ENCODE peak calls at places on chromosomes 2 and 18, in seven cellular contexts. Y, E, J, S, Z, L and A are unnamed samples. For H3K4me1, the result is how much of the 10 kb centered on the place peaks cover.

GRCh38 chr18:32906506-32907214 is 133.8 kb upstream of the KLHL14 start:
- DNase-seq in Y (no peak), E (no peak), J (no peak), S (no peak), Z (peak), L (no peak), A (no peak)

GRCh38 chr18:6488956-6489355 is 74.2 kb upstream of the L3MBTL4 start:
- DNase-seq in Y (no peak), E (no peak), J (no peak), S (peak), Z (no peak), L (no peak), A (no peak)

GRCh38 chr2:167005096-167005495 is 116.8 kb downstream of the XIRP2 start:
- DNase-seq in Y (no peak), E (no peak), J (no peak), S (peak), Z (no peak), L (no peak), A (no peak)

GRCh38 chr2:18422416-18423165 is 137.9 kb downstream of the RDH14 start:
- DNase-seq in Y (no peak), E (no peak), J (no peak), S (no peak), Z (no peak), L (no peak), A (no peak)

GRCh38 chr2:43228782-43229659 is 2.6 kb upstream of the ZFP36L2 start:
- DNase-seq in Y (peak), E (no peak), J (peak), S (no peak), Z (no peak), L (no peak), A (no peak)

GRCh38 chr18:24364177-24364576 is 33.4 kb downstream of the OSBPL1A start:
- DNase-seq in Y (no peak), E (no peak), J (no peak), S (no peak), Z (peak), L (no peak), A (no peak)

GRCh38 chr18:76903386-76903785 is 81.0 kb downstream of the ZNF236 start:
- DNase-seq in Y (no peak), E (no peak), J (no peak), S (no peak), Z (no peak), L (no peak), A (no peak)

GRCh38 chr2:127080226-127080940 is 26.6 kb downstream of the BIN1 start:
- DNase-seq in Y (no peak), E (no peak), J (peak), S (no peak), Z (no peak), L (peak), A (no peak)

GRCh38 chr2:140797718-140798117 is 1333.1 kb downstream of the LRP1B start:
- DNase-seq in Y (no peak), E (no peak), J (no peak), S (no peak), Z (no peak), L (no peak), A (no peak)

GRCh38 chr2:149598014-149598395 is 10.4 kb upstream of the MMADHC start:
- DNase-seq in Y (no peak), E (no peak), J (no peak), S (peak), Z (no peak), L (peak), A (no peak)

GRCh38 chr18:61388010-61388409 is 54.8 kb downstream of the CDH20 start:
- DNase-seq in Y (no peak), E (no peak), J (no peak), S (peak), Z (no peak), L (no peak), A (peak)

GRCh38 chr2:237222178-237222577 is 136.5 kb downstream of the COPS8 start:
- DNase-seq in Y (no peak), E (no peak), J (no peak), S (peak), Z (no peak), L (no peak), A (no peak)

GRCh38 chr18:5747678-5748077 is 147.6 kb downstream of the TMEM200C start:
- DNase-seq in Y (no peak), E (no peak), J (no peak), S (no peak), Z (no peak), L (no peak), A (no peak)

GRCh38 chr2:189298481-189298880 is 118.9 kb upstream of the COL5A2 start:
- DNase-seq in Y (no peak), E (no peak), J (no peak), S (peak), Z (no peak), L (no peak), A (no peak)

GRCh38 chr2:202758638-202759037 is 112.9 kb downstream of the ICA1L start:
- DNase-seq in Y (no peak), E (no peak), J (no peak), S (no peak), Z (no peak), L (no peak), A (no peak)

DNA sequence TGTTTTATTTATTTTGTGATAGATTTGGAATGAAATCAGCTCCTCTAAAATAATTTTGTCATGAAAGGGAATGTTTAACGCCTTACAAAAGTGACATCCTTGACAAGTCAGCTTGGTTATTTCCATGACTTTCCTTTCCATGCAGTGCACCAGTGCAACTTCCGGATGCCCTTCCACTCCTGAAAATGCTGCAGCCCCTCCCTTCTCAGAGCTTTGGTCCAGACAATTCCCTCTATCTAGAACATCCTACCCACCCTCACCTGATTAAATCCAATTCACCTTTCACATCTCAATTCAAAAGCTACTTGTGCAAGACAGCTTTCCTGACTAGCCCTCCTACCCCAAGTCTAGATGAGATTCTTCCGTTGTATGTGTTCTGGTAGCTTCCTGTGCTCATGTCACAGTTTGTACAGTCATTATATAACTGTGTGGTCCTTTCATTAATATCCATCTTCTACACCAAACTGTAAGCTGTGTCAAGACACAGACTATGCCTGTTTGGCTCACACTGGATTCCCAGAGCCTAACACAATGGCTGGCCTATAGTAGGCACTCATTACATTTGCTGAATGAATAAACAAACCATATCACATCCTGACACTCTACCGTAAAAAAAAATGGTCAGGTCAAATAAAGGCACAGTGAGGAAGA is 72.7 kb downstream of the ANKRD44 start:
- DNase-seq in Y (no peak), E (no peak), J (no peak), S (no peak), Z (no peak), L (no peak), A (no peak)
- H3K27ac ChIP-seq in Y (no peak), E (no peak), J (peak), S (no peak), Z (no peak), L (no peak), A (no peak)

GRCh38 chr2:60823694-60824305 is 57.6 kb upstream of the REL start:
- DNase-seq in Y (no peak), E (no peak), J (no peak), S (no peak), Z (no peak), L (no peak), A (no peak)
- H3K4me1 ChIP-seq in Y (under half), E (under half), J (under half), S (under half), Z (under half), L (under half), A (under half)

DNA sequence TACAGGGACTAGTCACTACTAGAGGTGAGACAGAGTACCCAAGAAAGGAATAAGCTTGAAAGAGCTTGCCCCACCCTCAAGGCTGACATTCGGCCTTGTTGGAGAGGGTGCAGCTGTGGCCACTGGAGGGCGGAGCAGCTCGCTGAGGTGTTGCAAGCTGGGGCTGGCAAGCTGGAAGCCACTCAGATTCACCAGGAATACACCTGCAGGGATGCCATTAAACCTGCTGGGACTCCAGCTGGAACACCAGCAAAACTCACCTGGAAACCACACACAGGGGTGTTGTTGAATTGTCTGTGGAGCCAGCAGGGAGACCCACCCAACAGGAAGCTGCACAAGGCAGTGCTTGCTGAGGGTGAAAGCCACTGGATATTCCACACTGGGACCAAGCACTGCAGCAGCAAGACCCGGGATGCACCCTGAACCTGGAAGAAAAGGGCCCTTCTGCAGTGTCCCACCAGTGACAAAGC is 26.1 kb downstream of the KCTD18 start:
- DNase-seq in Y (no peak), E (no peak), J (no peak), S (peak), Z (peak), L (peak), A (no peak)
- TF ChIP-seq CTCF in Y (no peak), E (peak), J (no peak), S (peak), Z (peak), L (peak), A (no peak)

GRCh38 chr2:108297436-108298141 is 8.9 kb downstream of the SULT1C2 start:
- DNase-seq in Y (no peak), E (no peak), J (no peak), S (peak), Z (no peak), L (no peak), A (no peak)
- H3K27ac ChIP-seq in Y (no peak), E (no peak), J (no peak), S (no peak), Z (no peak), L (no peak), A (no peak)

GRCh38 chr2:181304011-181304844 is 153.0 kb upstream of the ITGA4 start:
- DNase-seq in Y (no peak), E (no peak), J (peak), S (no peak), Z (no peak), L (no peak), A (no peak)
- H3K4me1 ChIP-seq in Y (under half), E (under half), J (half or more), S (under half), Z (under half), L (under half), A (under half)

GRCh38 chr2:102235491-102235890 is 48.7 kb downstream of the IL1RL2 start:
- DNase-seq in Y (no peak), E (no peak), J (peak), S (peak), Z (peak), L (no peak), A (no peak)
- TF ChIP-seq CTCF in Y (no peak), E (peak), J (no peak), S (peak), Z (peak), L (peak), A (no peak)

GRCh38 chr18:47844828-47845227 is 85.6 kb downstream of the SMAD2 start:
- DNase-seq in Y (no peak), E (no peak), J (no peak), S (no peak), Z (no peak), L (no peak), A (no peak)

GRCh38 chr18:47847635-47848034 is 82.8 kb downstream of the SMAD2 start:
- DNase-seq in Y (no peak), E (no peak), J (no peak), S (no peak), Z (no peak), L (no peak), A (no peak)

GRCh38 chr18:47846431-47846830 is 84.0 kb downstream of the SMAD2 start:
- DNase-seq in Y (no peak), E (no peak), J (no peak), S (no peak), Z (no peak), L (no peak), A (no peak)
- H3K27ac ChIP-seq in Y (no peak), E (no peak), J (no peak), S (no peak), Z (peak), L (no peak), A (no peak)

GRCh38 chr2:240556553-240557100 is 1.2 kb downstream of the ANKMY1 start:
- DNase-seq in Y (no peak), E (peak), J (peak), S (peak), Z (peak), L (peak), A (no peak)

GRCh38 chr2:240553956-240554480 is 3.8 kb downstream of the ANKMY1 start:
- DNase-seq in Y (no peak), E (no peak), J (peak), S (no peak), Z (no peak), L (no peak), A (no peak)

GRCh38 chr2:240554767-240555493 is 2.9 kb downstream of the ANKMY1 start:
- DNase-seq in Y (no peak), E (no peak), J (peak), S (no peak), Z (no peak), L (no peak), A (no peak)

GRCh38 chr2:240557101-240557751 is 562 bp downstream of the ANKMY1 start:
- DNase-seq in Y (no peak), E (peak), J (peak), S (no peak), Z (peak), L (peak), A (no peak)

GRCh38 chr2:240555541-240556250 is 2.1 kb downstream of the ANKMY1 start:
- DNase-seq in Y (no peak), E (no peak), J (no peak), S (no peak), Z (no peak), L (no peak), A (no peak)
- H3K4me1 ChIP-seq in Y (under half), E (under half), J (under half), S (under half), Z (under half), L (under half), A (under half)

GRCh38 chr18:8124232-8125146 is 484.7 kb upstream of the RAB12 start:
- DNase-seq in Y (no peak), E (no peak), J (no peak), S (no peak), Z (no peak), L (no peak), A (no peak)
- TF ChIP-seq CTCF in Y (no peak), E (no peak), J (no peak), S (no peak), Z (no peak), L (no peak), A (no peak)

DNA sequence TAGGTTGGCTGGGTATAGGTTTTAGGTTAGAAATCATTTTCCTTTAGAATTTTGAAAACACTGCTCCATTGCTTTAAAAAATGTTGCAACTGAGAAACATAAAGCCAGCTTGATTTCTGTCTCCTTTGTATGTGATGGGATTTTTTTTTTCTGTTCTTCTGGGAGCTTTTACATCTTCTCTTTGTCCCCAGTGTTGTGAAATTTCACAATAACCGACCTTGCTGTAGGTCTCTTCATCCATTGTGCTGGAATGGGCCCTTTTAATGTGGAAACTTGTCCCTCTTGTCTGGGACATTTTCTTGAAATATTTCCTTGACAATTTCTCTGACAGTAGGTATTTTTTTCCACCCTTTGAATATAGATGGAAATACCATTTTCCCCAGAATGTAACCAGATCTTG is 44.0 kb upstream of the LAPTM4A start:
- DNase-seq in Y (no peak), E (no peak), J (no peak), S (no peak), Z (no peak), L (no peak), A (no peak)
- H3K27ac ChIP-seq in Y (no peak), E (no peak), J (no peak), S (peak), Z (no peak), L (no peak), A (no peak)